ENCODE peak calls at places on chromosomes 6 and 20, in four cellular contexts. R, M, A and V are unnamed samples.

GRCh38 chr6:124055986-124056385 is 252.3 kb downstream of the NKAIN2 start:
- DNase-seq in A (no peak), M (no peak), R (no peak), V (no peak)

GRCh38 chr6:128363424-128363823 is 157.0 kb downstream of the PTPRK start:
- DNase-seq in R (no peak), M (no peak), A (no peak), V (no peak)

GRCh38 chr6:292506-293184 is 358 bp downstream of the DUSP22 start:
- DNase-seq in A (no peak), R (no peak), M (peak; percentile 67), V (peak; percentile 29)

GRCh38 chr6:107075951-107076381 is 39.3 kb downstream of the BEND3 start:
- DNase-seq in R (no peak), M (no peak), A (no peak), V (no peak)

GRCh38 chr20:49690899-49691620 is 22.6 kb downstream of the B4GALT5 start:
- DNase-seq in R (peak; percentile 71), A (no peak), M (no peak), V (no peak)

GRCh38 chr6:139699335-139699734 is 324.9 kb upstream of the CITED2 start:
- DNase-seq in R (no peak), A (no peak), M (no peak), V (peak; percentile 41)

GRCh38 chr6:22737331-22737730 is 168.0 kb downstream of the HDGFL1 start:
- DNase-seq in M (peak; percentile 71), A (no peak), R (peak; percentile 64), V (no peak)

GRCh38 chr20:47792021-47792618 is 6.8 kb upstream of the SULF2 start:
- DNase-seq in R (peak; percentile 50), M (no peak), A (peak; percentile 65), V (peak; percentile 57)

GRCh38 chr20:20547221-20547875 is 165.1 kb downstream of the RALGAPA2 start:
- DNase-seq in A (peak; percentile 72), R (no peak), M (no peak), V (peak; percentile 6)

GRCh38 chr20:36298061-36298460 is 8.1 kb upstream of the DLGAP4 start:
- DNase-seq in R (no peak), A (no peak), M (no peak), V (no peak)

GRCh38 chr6:70884074-70884983 is 72.5 kb downstream of the B3GAT2 start:
- DNase-seq in R (peak; percentile 75), A (peak; percentile 1), M (peak; percentile 78), V (peak; percentile 25)

GRCh38 chr20:5397418-5397817 is 80.7 kb upstream of the PROKR2 start:
- DNase-seq in M (no peak), A (no peak), R (no peak), V (no peak)

GRCh38 chr6:170067257-170067656 is 223.6 kb downstream of the DLL1 start:
- DNase-seq in A (no peak), M (no peak), R (no peak), V (no peak)

GRCh38 chr6:11938285-11938890 is 73.7 kb upstream of the HIVEP1 start:
- DNase-seq in R (no peak), M (peak; percentile 71), A (no peak), V (no peak)

GRCh38 chr6:13794184-13794583 is 20.2 kb downstream of the MCUR1 start:
- DNase-seq in R (peak; percentile 37), A (peak; percentile 4), M (no peak), V (peak; percentile 68)

GRCh38 chr6:36735110-36735971 is 37.7 kb downstream of the RAB44 start:
- DNase-seq in R (no peak), A (peak; percentile 63), M (no peak), V (peak; percentile 83)

GRCh38 chr6:144581807-144582537 is 296.8 kb downstream of the UTRN start:
- DNase-seq in M (peak; percentile 30), A (no peak), R (peak; percentile 57), V (peak; percentile 37)

GRCh38 chr20:39066464-39066863 is 104.3 kb downstream of the DHX35 start:
- DNase-seq in M (peak; percentile 85), R (peak; percentile 81), A (no peak), V (no peak)

GRCh38 chr6:26322645-26323482 is 42.1 kb upstream of the BTN3A2 start:
- DNase-seq in M (peak; percentile 57), A (no peak), R (peak; percentile 77), V (peak; percentile 98)

GRCh38 chr6:132673376-132674094 is 14.6 kb upstream of the TAAR1 start:
- DNase-seq in R (peak; percentile 10), A (no peak), M (no peak), V (no peak)

GRCh38 chr20:32019156-32019510 is 8.9 kb downstream of the CCM2L start:
- DNase-seq in A (no peak), R (peak; percentile 61), M (peak; percentile 84), V (no peak)

DNA sequence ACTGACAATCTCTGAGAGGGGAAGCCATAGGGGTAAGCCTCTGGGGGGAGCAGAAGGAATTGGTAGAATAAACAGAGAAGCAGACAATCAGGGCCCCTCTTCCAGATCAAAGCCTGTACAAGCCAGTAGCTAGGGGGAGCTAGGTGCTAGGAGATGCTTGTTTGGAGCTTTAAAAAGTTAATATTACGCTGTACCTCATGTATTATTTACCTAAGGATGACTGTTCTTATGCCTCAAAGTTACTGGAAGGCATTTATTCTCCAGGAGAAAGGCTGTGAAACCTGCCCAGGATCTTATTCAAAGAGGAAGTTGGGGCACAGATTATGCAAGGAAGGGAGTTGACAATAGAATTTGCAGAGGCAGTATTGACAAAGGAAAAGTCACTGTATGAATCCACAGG is 111.8 kb upstream of the SLC35F1 start:
- DNase-seq in A (no peak), R (no peak), M (no peak), V (no peak)
- TF ChIP-seq CTCF in A (no peak), R (no peak), M (peak; percentile 28), V (no peak)

GRCh38 chr6:149041953-149042352 is 275.6 kb upstream of the TAB2 start:
- DNase-seq in R (no peak), A (no peak), M (no peak), V (no peak)

GRCh38 chr6:149044394-149044965 is 273.0 kb upstream of the TAB2 start:
- DNase-seq in M (no peak), A (no peak), R (no peak), V (no peak)

GRCh38 chr6:149046164-149046821 is 271.2 kb upstream of the TAB2 start:
- DNase-seq in R (no peak), A (no peak), M (no peak), V (no peak)

GRCh38 chr6:149045404-149045803 is 272.1 kb upstream of the TAB2 start:
- DNase-seq in A (no peak), M (no peak), R (no peak), V (no peak)

GRCh38 chr6:149043476-149044130 is 273.9 kb upstream of the TAB2 start:
- DNase-seq in M (peak; percentile 74), R (peak; percentile 84), A (no peak), V (peak; percentile 10)
- TF ChIP-seq CTCF in M (peak; percentile 65), R (peak; percentile 80), A (peak; percentile 34), V (peak; percentile 67)

GRCh38 chr6:104623052-104623690 is 236.5 kb downstream of the HACE1 start:
- DNase-seq in A (no peak), R (peak; percentile 43), M (peak; percentile 66), V (no peak)
- TF ChIP-seq CTCF in A (no peak), R (peak; percentile 37), M (peak; percentile 38), V (peak; percentile 12)

GRCh38 chr6:33958208-33958862 is 154.5 kb upstream of the MLN start:
- DNase-seq in M (peak; percentile 68), R (peak; percentile 58), A (no peak), V (no peak)
- TF ChIP-seq CTCF in M (peak; percentile 78), R (peak; percentile 55), A (no peak), V (peak; percentile 63)

GRCh38 chr6:137661601-137662000 is 167.4 kb upstream of the OLIG3 start:
- DNase-seq in A (no peak), M (peak; percentile 45), R (no peak), V (no peak)
- TF ChIP-seq CTCF in A (peak; percentile 52), M (peak; percentile 67), R (peak; percentile 31), V (peak; percentile 70)

GRCh38 chr6:53294095-53294494 is 54.7 kb downstream of the ELOVL5 start:
- DNase-seq in M (peak; percentile 66), R (peak; percentile 47), A (no peak), V (no peak)
- TF ChIP-seq CTCF in M (peak; percentile 82), R (peak; percentile 91), A (peak; percentile 71), V (peak; percentile 76)

GRCh38 chr6:159529820-159530405 is 163.1 kb downstream of the SOD2 start:
- DNase-seq in R (no peak), A (no peak), M (no peak), V (no peak)

GRCh38 chr6:159522877-159523547 is 170.0 kb downstream of the SOD2 start:
- DNase-seq in M (no peak), A (no peak), R (no peak), V (no peak)

GRCh38 chr6:159525445-159526031 is 167.5 kb downstream of the SOD2 start:
- DNase-seq in R (no peak), A (no peak), M (no peak), V (no peak)

GRCh38 chr6:159532155-159532554 is 160.9 kb downstream of the SOD2 start:
- DNase-seq in M (peak; percentile 50), R (no peak), A (no peak), V (no peak)

GRCh38 chr6:159527351-159527750 is 165.7 kb downstream of the SOD2 start:
- DNase-seq in R (no peak), A (no peak), M (no peak), V (no peak)
- TF ChIP-seq CTCF in R (no peak), A (no peak), M (peak; percentile 61), V (no peak)

DNA sequence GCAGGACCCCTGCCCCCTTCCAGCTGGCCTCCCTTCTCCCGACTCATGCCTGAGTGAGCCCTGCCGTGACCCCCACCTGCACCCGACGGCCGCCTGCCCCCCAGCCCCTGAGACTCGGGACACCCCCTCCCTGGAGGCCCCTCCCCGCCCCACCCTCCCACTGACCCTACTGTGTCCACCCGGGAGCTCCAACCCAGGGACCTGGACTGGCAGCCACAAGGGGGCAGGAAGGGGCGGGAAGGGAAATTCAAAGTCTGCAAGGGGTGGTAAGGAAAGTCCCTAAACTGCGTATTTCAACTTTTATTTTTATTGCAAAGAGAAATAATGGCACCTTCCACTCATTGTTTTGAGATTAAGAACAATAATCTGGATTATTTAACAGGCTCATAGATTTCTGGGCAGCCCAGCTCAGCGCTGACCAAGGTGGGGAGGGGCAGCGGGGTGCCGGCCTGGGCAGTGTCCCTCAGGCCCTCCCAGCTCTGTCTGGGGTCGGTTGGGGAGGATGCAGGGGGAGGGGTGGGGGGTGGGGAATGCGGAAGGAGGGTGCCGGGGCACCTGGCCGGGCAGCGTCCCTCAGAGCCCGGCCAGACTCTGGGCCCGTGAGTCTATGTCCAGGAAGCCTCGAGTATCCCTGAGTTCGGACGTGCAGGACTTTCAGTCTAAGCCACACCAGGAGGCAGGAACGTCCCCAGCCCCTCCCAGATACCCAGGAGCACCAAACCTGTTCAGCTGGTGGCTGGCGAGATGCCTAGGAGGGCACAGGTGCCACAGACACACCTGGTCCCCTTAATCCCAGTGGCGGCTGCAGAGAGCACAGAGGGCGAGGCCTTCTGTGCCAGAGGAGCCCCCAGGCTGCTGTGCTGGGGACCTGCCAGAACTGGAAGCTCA is 1.3 kb upstream of the PTK6 start:
- DNase-seq in M (no peak), R (no peak), A (no peak), V (no peak)
- TF ChIP-seq CTCF in M (no peak), R (no peak), A (no peak), V (peak; percentile 73)